ENCODE peak calls at places on chromosomes 16 and 17, in seven cellular contexts. One of them, this sample, is unnamed.

GRCh38 chr16:74485916-74486315 is 64.6 kb upstream of the CLEC18B start:
- DNase-seq in NCI-H1105: no peak
- DNase-seq in HS-27A: no peak
- DNase-seq in NCI-H2081: no peak
- DNase-seq in Caco-2: no peak
- DNase-seq in stimulated activated CD4-positive, alpha-beta T cell treated with anti-CD3 and anti-CD28 coated beads, Interleukin-2, amount 100 ng/mL, for 24 hours: no peak
- DNase-seq in fibroblast of the conjunctiva: no peak
- DNase-seq in this sample: no peak

GRCh38 chr17:2964370-2964769 is 99.0 kb downstream of the OR1D5 start:
- DNase-seq in stimulated activated CD4-positive, alpha-beta T cell treated with anti-CD3 and anti-CD28 coated beads, Interleukin-2, amount 100 ng/mL, for 24 hours: no peak
- DNase-seq in Caco-2: no peak
- DNase-seq in NCI-H2081: no peak
- DNase-seq in NCI-H1105: no peak
- DNase-seq in HS-27A: no peak
- DNase-seq in fibroblast of the conjunctiva: no peak
- DNase-seq in this sample: no peak

GRCh38 chr16:72897707-72898106 is 150.2 kb downstream of the ZFHX3 start:
- DNase-seq in HS-27A: no peak
- DNase-seq in stimulated activated CD4-positive, alpha-beta T cell treated with anti-CD3 and anti-CD28 coated beads, Interleukin-2, amount 100 ng/mL, for 24 hours: no peak
- DNase-seq in Caco-2: no peak
- DNase-seq in NCI-H1105: no peak
- DNase-seq in NCI-H2081: no peak
- DNase-seq in fibroblast of the conjunctiva: no peak
- DNase-seq in this sample: no peak

GRCh38 chr17:65181237-65182061 is 44.3 kb downstream of the RGS9 start:
- DNase-seq in NCI-H1105: no peak
- DNase-seq in NCI-H2081: no peak
- DNase-seq in HS-27A: no peak
- DNase-seq in Caco-2: no peak
- DNase-seq in stimulated activated CD4-positive, alpha-beta T cell treated with anti-CD3 and anti-CD28 coated beads, Interleukin-2, amount 100 ng/mL, for 24 hours: peak
- DNase-seq in fibroblast of the conjunctiva: no peak
- DNase-seq in this sample: no peak

GRCh38 chr17:42527932-42528331 is 8.1 kb upstream of the NAGLU start:
- DNase-seq in NCI-H2081: no peak
- DNase-seq in stimulated activated CD4-positive, alpha-beta T cell treated with anti-CD3 and anti-CD28 coated beads, Interleukin-2, amount 100 ng/mL, for 24 hours: no peak
- DNase-seq in NCI-H1105: no peak
- DNase-seq in fibroblast of the conjunctiva: no peak
- DNase-seq in HS-27A: no peak
- DNase-seq in Caco-2: no peak
- DNase-seq in this sample: no peak

GRCh38 chr17:79944251-79944812 is 91.3 kb downstream of the TBC1D16 start:
- DNase-seq in fibroblast of the conjunctiva: no peak
- DNase-seq in HS-27A: no peak
- DNase-seq in Caco-2: peak
- DNase-seq in stimulated activated CD4-positive, alpha-beta T cell treated with anti-CD3 and anti-CD28 coated beads, Interleukin-2, amount 100 ng/mL, for 24 hours: no peak
- DNase-seq in NCI-H1105: no peak
- DNase-seq in NCI-H2081: no peak
- DNase-seq in this sample: no peak

GRCh38 chr17:61443475-61443882 is 8.7 kb upstream of the TBX4 start:
- DNase-seq in HS-27A: no peak
- DNase-seq in fibroblast of the conjunctiva: no peak
- DNase-seq in Caco-2: no peak
- DNase-seq in stimulated activated CD4-positive, alpha-beta T cell treated with anti-CD3 and anti-CD28 coated beads, Interleukin-2, amount 100 ng/mL, for 24 hours: no peak
- DNase-seq in NCI-H1105: no peak
- DNase-seq in NCI-H2081: no peak
- DNase-seq in this sample: no peak

GRCh38 chr16:28090646-28091377 is 27.3 kb upstream of the GSG1L start:
- DNase-seq in stimulated activated CD4-positive, alpha-beta T cell treated with anti-CD3 and anti-CD28 coated beads, Interleukin-2, amount 100 ng/mL, for 24 hours: no peak
- DNase-seq in NCI-H2081: no peak
- DNase-seq in NCI-H1105: no peak
- DNase-seq in fibroblast of the conjunctiva: no peak
- DNase-seq in Caco-2: no peak
- DNase-seq in HS-27A: no peak
- DNase-seq in this sample: no peak

GRCh38 chr16:77043076-77043475 is 147.9 kb upstream of the MON1B start:
- DNase-seq in NCI-H1105: peak
- DNase-seq in NCI-H2081: peak
- DNase-seq in fibroblast of the conjunctiva: peak
- DNase-seq in Caco-2: no peak
- DNase-seq in HS-27A: no peak
- DNase-seq in stimulated activated CD4-positive, alpha-beta T cell treated with anti-CD3 and anti-CD28 coated beads, Interleukin-2, amount 100 ng/mL, for 24 hours: no peak
- DNase-seq in this sample: no peak

GRCh38 chr17:74332763-74333220 is 6.8 kb downstream of the KIF19 start:
- DNase-seq in Caco-2: no peak
- DNase-seq in stimulated activated CD4-positive, alpha-beta T cell treated with anti-CD3 and anti-CD28 coated beads, Interleukin-2, amount 100 ng/mL, for 24 hours: no peak
- DNase-seq in fibroblast of the conjunctiva: no peak
- DNase-seq in NCI-H2081: peak
- DNase-seq in NCI-H1105: peak
- DNase-seq in HS-27A: no peak
- DNase-seq in this sample: no peak

GRCh38 chr17:58677204-58677880 is 14.5 kb downstream of the TEX14 start:
- DNase-seq in Caco-2: no peak
- DNase-seq in stimulated activated CD4-positive, alpha-beta T cell treated with anti-CD3 and anti-CD28 coated beads, Interleukin-2, amount 100 ng/mL, for 24 hours: no peak
- DNase-seq in NCI-H2081: no peak
- DNase-seq in HS-27A: no peak
- DNase-seq in NCI-H1105: no peak
- DNase-seq in fibroblast of the conjunctiva: no peak
- DNase-seq in this sample: no peak

GRCh38 chr16:50797456-50797855 is 55.6 kb downstream of the CYLD start:
- DNase-seq in NCI-H1105: no peak
- DNase-seq in NCI-H2081: no peak
- DNase-seq in stimulated activated CD4-positive, alpha-beta T cell treated with anti-CD3 and anti-CD28 coated beads, Interleukin-2, amount 100 ng/mL, for 24 hours: no peak
- DNase-seq in fibroblast of the conjunctiva: no peak
- DNase-seq in HS-27A: no peak
- DNase-seq in Caco-2: no peak
- DNase-seq in this sample: no peak

GRCh38 chr17:8126306-8127066 is 2.6 kb upstream of the HES7 start:
- DNase-seq in stimulated activated CD4-positive, alpha-beta T cell treated with anti-CD3 and anti-CD28 coated beads, Interleukin-2, amount 100 ng/mL, for 24 hours: peak
- DNase-seq in HS-27A: no peak
- DNase-seq in NCI-H1105: peak
- DNase-seq in fibroblast of the conjunctiva: no peak
- DNase-seq in Caco-2: no peak
- DNase-seq in NCI-H2081: peak
- DNase-seq in this sample: no peak

GRCh38 chr17:82848022-82848592 is 8.3 kb upstream of the ZNF750 start:
- DNase-seq in NCI-H1105: no peak
- DNase-seq in NCI-H2081: peak
- DNase-seq in Caco-2: no peak
- DNase-seq in stimulated activated CD4-positive, alpha-beta T cell treated with anti-CD3 and anti-CD28 coated beads, Interleukin-2, amount 100 ng/mL, for 24 hours: peak
- DNase-seq in HS-27A: no peak
- DNase-seq in fibroblast of the conjunctiva: peak
- DNase-seq in this sample: no peak

GRCh38 chr17:4533522-4534502 is 21.4 kb downstream of the MYBBP1A start:
- DNase-seq in NCI-H2081: no peak
- DNase-seq in Caco-2: no peak
- DNase-seq in stimulated activated CD4-positive, alpha-beta T cell treated with anti-CD3 and anti-CD28 coated beads, Interleukin-2, amount 100 ng/mL, for 24 hours: peak
- DNase-seq in fibroblast of the conjunctiva: no peak
- DNase-seq in NCI-H1105: peak
- DNase-seq in HS-27A: no peak
- DNase-seq in this sample: no peak

GRCh38 chr16:76387994-76388393 is 110.8 kb downstream of the CNTNAP4 start:
- DNase-seq in fibroblast of the conjunctiva: no peak
- DNase-seq in NCI-H2081: no peak
- DNase-seq in NCI-H1105: no peak
- DNase-seq in HS-27A: no peak
- DNase-seq in stimulated activated CD4-positive, alpha-beta T cell treated with anti-CD3 and anti-CD28 coated beads, Interleukin-2, amount 100 ng/mL, for 24 hours: no peak
- DNase-seq in Caco-2: no peak
- DNase-seq in this sample: no peak

GRCh38 chr17:17075037-17075755 is 32.9 kb downstream of the MPRIP start:
- DNase-seq in stimulated activated CD4-positive, alpha-beta T cell treated with anti-CD3 and anti-CD28 coated beads, Interleukin-2, amount 100 ng/mL, for 24 hours: no peak
- DNase-seq in Caco-2: no peak
- DNase-seq in HS-27A: no peak
- DNase-seq in NCI-H2081: no peak
- DNase-seq in NCI-H1105: no peak
- DNase-seq in fibroblast of the conjunctiva: peak
- DNase-seq in this sample: no peak

GRCh38 chr16:7313170-7313569 is 19.5 kb upstream of the RBFOX1 start:
- DNase-seq in NCI-H1105: no peak
- DNase-seq in Caco-2: no peak
- DNase-seq in HS-27A: no peak
- DNase-seq in NCI-H2081: peak
- DNase-seq in fibroblast of the conjunctiva: no peak
- DNase-seq in stimulated activated CD4-positive, alpha-beta T cell treated with anti-CD3 and anti-CD28 coated beads, Interleukin-2, amount 100 ng/mL, for 24 hours: no peak
- DNase-seq in this sample: no peak

GRCh38 chr16:54927125-54928015 is 3.3 kb upstream of the IRX5 start:
- DNase-seq in stimulated activated CD4-positive, alpha-beta T cell treated with anti-CD3 and anti-CD28 coated beads, Interleukin-2, amount 100 ng/mL, for 24 hours: no peak
- DNase-seq in NCI-H2081: no peak
- DNase-seq in fibroblast of the conjunctiva: no peak
- DNase-seq in NCI-H1105: peak
- DNase-seq in HS-27A: no peak
- DNase-seq in Caco-2: no peak
- DNase-seq in this sample: no peak

GRCh38 chr17:44807817-44808155 is 22.3 kb downstream of the GJC1 start:
- DNase-seq in NCI-H2081: no peak
- DNase-seq in HS-27A: no peak
- DNase-seq in NCI-H1105: no peak
- DNase-seq in Caco-2: no peak
- DNase-seq in stimulated activated CD4-positive, alpha-beta T cell treated with anti-CD3 and anti-CD28 coated beads, Interleukin-2, amount 100 ng/mL, for 24 hours: no peak
- DNase-seq in fibroblast of the conjunctiva: no peak
- DNase-seq in this sample: no peak

GRCh38 chr17:59067340-59067739 is 39.3 kb downstream of the TRIM37 start:
- DNase-seq in stimulated activated CD4-positive, alpha-beta T cell treated with anti-CD3 and anti-CD28 coated beads, Interleukin-2, amount 100 ng/mL, for 24 hours: no peak
- DNase-seq in fibroblast of the conjunctiva: no peak
- DNase-seq in HS-27A: no peak
- DNase-seq in Caco-2: no peak
- DNase-seq in NCI-H2081: no peak
- DNase-seq in NCI-H1105: no peak
- DNase-seq in this sample: no peak

GRCh38 chr16:3498988-3499387 is 1.8 kb upstream of the CLUAP1 start:
- DNase-seq in Caco-2: no peak
- DNase-seq in fibroblast of the conjunctiva: no peak
- DNase-seq in NCI-H1105: no peak
- DNase-seq in HS-27A: no peak
- DNase-seq in stimulated activated CD4-positive, alpha-beta T cell treated with anti-CD3 and anti-CD28 coated beads, Interleukin-2, amount 100 ng/mL, for 24 hours: no peak
- DNase-seq in NCI-H2081: no peak
- DNase-seq in this sample: no peak

GRCh38 chr17:40304464-40304863 is 4.5 kb upstream of the RARA start:
- DNase-seq in stimulated activated CD4-positive, alpha-beta T cell treated with anti-CD3 and anti-CD28 coated beads, Interleukin-2, amount 100 ng/mL, for 24 hours: no peak
- DNase-seq in Caco-2: no peak
- DNase-seq in NCI-H1105: no peak
- DNase-seq in fibroblast of the conjunctiva: peak
- DNase-seq in HS-27A: no peak
- DNase-seq in NCI-H2081: no peak
- DNase-seq in this sample: no peak

GRCh38 chr16:28876973-28877641 is 1.2 kb upstream of the ATP2A1 start:
- DNase-seq in fibroblast of the conjunctiva: no peak
- DNase-seq in Caco-2: no peak
- DNase-seq in NCI-H2081: no peak
- DNase-seq in stimulated activated CD4-positive, alpha-beta T cell treated with anti-CD3 and anti-CD28 coated beads, Interleukin-2, amount 100 ng/mL, for 24 hours: no peak
- DNase-seq in HS-27A: no peak
- DNase-seq in NCI-H1105: no peak
- DNase-seq in this sample: no peak

GRCh38 chr17:80374039-80374731 is 40.8 kb upstream of the ENDOV start:
- DNase-seq in stimulated activated CD4-positive, alpha-beta T cell treated with anti-CD3 and anti-CD28 coated beads, Interleukin-2, amount 100 ng/mL, for 24 hours: no peak
- DNase-seq in NCI-H2081: no peak
- DNase-seq in Caco-2: peak
- DNase-seq in fibroblast of the conjunctiva: no peak
- DNase-seq in NCI-H1105: no peak
- DNase-seq in HS-27A: no peak
- DNase-seq in this sample: no peak

GRCh38 chr16:14489460-14489859 is 140.6 kb downstream of the PARN start:
- DNase-seq in stimulated activated CD4-positive, alpha-beta T cell treated with anti-CD3 and anti-CD28 coated beads, Interleukin-2, amount 100 ng/mL, for 24 hours: no peak
- DNase-seq in fibroblast of the conjunctiva: no peak
- DNase-seq in NCI-H1105: no peak
- DNase-seq in NCI-H2081: no peak
- DNase-seq in HS-27A: no peak
- DNase-seq in Caco-2: peak
- DNase-seq in this sample: no peak

GRCh38 chr16:67198238-67198734 is 645 bp upstream of the ELMO3 start:
- DNase-seq in fibroblast of the conjunctiva: peak
- DNase-seq in NCI-H2081: no peak
- DNase-seq in NCI-H1105: peak
- DNase-seq in Caco-2: no peak
- DNase-seq in stimulated activated CD4-positive, alpha-beta T cell treated with anti-CD3 and anti-CD28 coated beads, Interleukin-2, amount 100 ng/mL, for 24 hours: no peak
- DNase-seq in HS-27A: no peak
- DNase-seq in this sample: no peak

GRCh38 chr17:57987582-57988300 is at the start of gene VEZF1:
- DNase-seq in fibroblast of the conjunctiva: no peak
- DNase-seq in stimulated activated CD4-positive, alpha-beta T cell treated with anti-CD3 and anti-CD28 coated beads, Interleukin-2, amount 100 ng/mL, for 24 hours: peak
- DNase-seq in NCI-H1105: peak
- DNase-seq in HS-27A: no peak
- DNase-seq in Caco-2: peak
- DNase-seq in NCI-H2081: peak
- DNase-seq in this sample: peak

GRCh38 chr16:11089504-11090124 is 145.2 kb downstream of the CLEC16A start:
- DNase-seq in fibroblast of the conjunctiva: no peak
- DNase-seq in NCI-H1105: no peak
- DNase-seq in NCI-H2081: no peak
- DNase-seq in HS-27A: no peak
- DNase-seq in Caco-2: no peak
- DNase-seq in stimulated activated CD4-positive, alpha-beta T cell treated with anti-CD3 and anti-CD28 coated beads, Interleukin-2, amount 100 ng/mL, for 24 hours: no peak
- DNase-seq in this sample: no peak

GRCh38 chr16:6905601-6906000 is 427.0 kb upstream of the RBFOX1 start:
- DNase-seq in stimulated activated CD4-positive, alpha-beta T cell treated with anti-CD3 and anti-CD28 coated beads, Interleukin-2, amount 100 ng/mL, for 24 hours: no peak
- DNase-seq in HS-27A: no peak
- DNase-seq in fibroblast of the conjunctiva: no peak
- DNase-seq in Caco-2: no peak
- DNase-seq in NCI-H2081: no peak
- DNase-seq in NCI-H1105: no peak
- DNase-seq in this sample: no peak